ENCODE peak calls at places on chromosome 5, in nine cellular contexts. M is epithelial cell of esophagus, N is AG10803, L is K562, G is pancreas, I is colonic mucosa, Q is PC-3, Y is hepatocyte, B is fibroblast of lung. T is an unnamed sample.

GRCh38 chr5:176918613-176919012 is 19.5 kb upstream of the HK3 start:
- DNase-seq in M (no peak), N (no peak), L (no peak), G (no peak), I (no peak), Q (no peak), Y (no peak), B (no peak), T (no peak)

GRCh38 chr5:25345240-25345771 is 700.5 kb upstream of the CDH10 start:
- DNase-seq in M (no peak), N (no peak), L (no peak), G (no peak), I (no peak), Q (no peak), Y (no peak), B (no peak), T (no peak)

GRCh38 chr5:128498844-128499455 is 39.1 kb downstream of the FBN2 start:
- DNase-seq in M (peak), N (peak), L (peak), G (no peak), I (peak), Q (peak), Y (peak), B (peak), T (peak)

GRCh38 chr5:76209297-76209696 is 126.1 kb downstream of the SV2C start:
- DNase-seq in M (no peak), N (no peak), L (no peak), G (no peak), I (no peak), Q (peak), Y (no peak), B (no peak), T (no peak)

GRCh38 chr5:164353155-164353554 is 847.7 kb downstream of the MAT2B start:
- DNase-seq in M (no peak), N (no peak), L (no peak), G (no peak), I (no peak), Q (no peak), Y (no peak), B (peak), T (no peak)

GRCh38 chr5:144457160-144457559 is 286.5 kb downstream of the KCTD16 start:
- DNase-seq in M (no peak), N (no peak), L (no peak), G (no peak), I (no peak), Q (no peak), Y (no peak), B (no peak), T (no peak)

GRCh38 chr5:142327111-142327842 is 2.5 kb upstream of the SPRY4 start:
- DNase-seq in M (peak), N (peak), L (no peak), G (no peak), I (no peak), Q (peak), Y (no peak), B (peak), T (no peak)

GRCh38 chr5:60402161-60402785 is 297.7 kb downstream of the DEPDC1B start:
- DNase-seq in M (no peak), N (no peak), L (no peak), G (no peak), I (no peak), Q (no peak), Y (no peak), B (no peak), T (no peak)

GRCh38 chr5:53151713-53152458 is 42.3 kb upstream of the MOCS2 start:
- DNase-seq in M (peak), N (peak), L (no peak), G (no peak), I (no peak), Q (peak), Y (peak), B (peak), T (no peak)

GRCh38 chr5:65027149-65027548 is 258.4 kb downstream of the CWC27 start:
- DNase-seq in M (no peak), N (no peak), L (no peak), G (no peak), I (no peak), Q (no peak), Y (no peak), B (no peak), T (no peak)

DNA sequence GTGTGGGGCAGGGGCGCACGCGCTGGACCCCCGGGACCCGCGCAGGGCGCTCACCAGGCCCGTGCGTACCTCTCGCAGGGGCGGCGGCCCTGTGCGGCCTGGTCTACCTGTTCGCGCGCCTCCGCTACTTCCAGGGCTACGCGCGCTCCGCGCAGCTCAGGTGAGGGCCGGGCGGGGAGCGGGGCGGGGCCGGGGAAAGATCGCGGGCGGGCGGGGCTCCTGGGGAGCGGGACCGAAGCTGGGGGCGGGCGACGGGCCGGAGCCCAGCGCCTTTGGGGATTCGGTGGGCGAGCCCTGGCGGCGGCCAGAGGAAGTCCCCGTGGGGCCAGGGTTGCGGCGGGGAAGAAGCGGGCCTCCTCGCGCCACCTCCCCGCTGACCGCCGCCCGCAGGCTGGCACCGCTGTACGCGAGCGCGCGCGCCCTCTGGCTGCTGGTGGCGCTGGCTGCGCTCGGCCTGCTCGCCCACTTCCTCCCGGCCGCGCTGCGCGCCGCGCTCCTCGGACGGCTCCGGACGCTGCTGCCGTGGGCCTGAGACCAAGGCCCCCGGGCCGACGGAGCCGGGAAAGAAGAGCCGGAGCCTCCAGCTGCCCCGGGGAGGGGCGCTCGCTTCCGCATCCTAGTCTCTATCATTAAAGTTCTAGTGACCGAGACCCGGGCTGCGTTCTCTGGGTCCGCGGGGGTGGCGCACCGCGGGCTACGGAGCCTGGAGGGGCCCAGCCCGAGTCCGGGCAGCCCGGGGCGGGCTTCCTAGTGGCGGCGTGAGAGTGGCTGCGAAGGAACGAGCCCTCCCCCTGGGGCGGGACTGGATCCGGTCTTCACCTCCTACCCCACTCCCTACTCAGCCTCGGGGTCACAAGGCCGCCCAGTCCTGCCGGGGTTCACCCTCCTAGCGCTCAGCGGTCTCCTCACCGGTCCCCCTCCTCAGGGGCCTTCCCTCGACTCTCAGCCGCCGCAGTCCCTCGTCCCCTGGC is 2.4 kb downstream of the LTC4S start:
- DNase-seq in M (peak), N (peak), L (no peak), G (peak), I (peak), Q (peak), Y (peak), B (peak), T (no peak)
- H3K4me3 ChIP-seq in M (peak), N (peak), L (no peak), G (peak), I (peak), Q (peak), Y (peak), B (peak), T (peak)

GRCh38 chr5:108481355-108481931 is 99.5 kb upstream of the FBXL17 start:
- DNase-seq in M (peak), N (peak), L (peak), G (no peak), I (no peak), Q (peak), Y (peak), B (peak), T (peak)
- TF ChIP-seq CTCF in M (peak), N (peak), L (peak), G (no peak), I (no peak), Q (peak), Y (peak), B (peak), T (peak)

DNA sequence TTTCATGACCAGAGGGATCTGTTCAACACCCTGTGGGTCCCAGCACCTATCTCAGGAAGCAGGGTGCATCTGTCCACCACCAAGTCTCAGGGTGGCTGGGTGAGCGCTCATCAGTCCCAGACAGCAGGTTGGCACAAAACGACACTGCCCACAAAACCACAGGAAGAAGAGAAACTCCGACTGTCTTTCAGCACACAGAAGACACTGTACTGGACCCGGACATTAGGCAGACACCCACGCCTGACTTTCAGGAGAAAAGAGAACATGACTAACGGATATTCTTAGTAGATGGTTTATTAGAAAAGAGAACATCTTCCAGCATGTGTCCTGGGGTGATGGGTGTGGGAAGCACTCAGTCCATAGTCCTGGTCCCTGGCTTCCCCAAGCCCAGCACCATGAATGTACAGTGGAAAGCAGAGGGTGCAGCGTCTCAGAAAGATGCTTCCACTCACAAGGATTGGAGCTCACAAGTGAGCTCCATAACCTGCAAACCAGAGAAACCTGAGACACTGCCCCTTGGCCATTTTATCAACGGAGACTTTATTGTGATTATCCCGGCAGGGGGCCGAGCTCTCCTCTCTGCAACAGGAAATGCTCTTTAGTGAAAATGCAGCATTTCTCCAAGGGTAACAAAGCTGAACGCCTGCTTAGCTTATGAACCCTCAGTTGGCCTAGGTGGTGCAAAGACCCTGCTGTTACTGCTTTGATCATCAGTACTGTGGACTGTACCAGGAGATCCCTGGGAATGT is 35.8 kb upstream of the LCP2 start:
- DNase-seq in M (no peak), N (no peak), L (no peak), G (no peak), I (peak), Q (no peak), Y (no peak), B (no peak), T (no peak)
- H3K4me3 ChIP-seq in M (no peak), N (no peak), L (no peak), G (no peak), I (no peak), Q (no peak), Y (no peak), B (no peak), T (no peak)

GRCh38 chr5:123269436-123269835 is 153.8 kb downstream of the CEP120 start:
- DNase-seq in M (no peak), N (no peak), L (no peak), G (no peak), I (no peak), Q (no peak), Y (no peak), B (no peak), T (no peak)

GRCh38 chr5:123278284-123278683 is 144.9 kb downstream of the CEP120 start:
- DNase-seq in M (no peak), N (peak), L (no peak), G (no peak), I (no peak), Q (no peak), Y (no peak), B (no peak), T (no peak)

GRCh38 chr5:123269851-123270250 is 153.4 kb downstream of the CEP120 start:
- DNase-seq in M (no peak), N (no peak), L (no peak), G (no peak), I (no peak), Q (no peak), Y (no peak), B (no peak), T (no peak)

DNA sequence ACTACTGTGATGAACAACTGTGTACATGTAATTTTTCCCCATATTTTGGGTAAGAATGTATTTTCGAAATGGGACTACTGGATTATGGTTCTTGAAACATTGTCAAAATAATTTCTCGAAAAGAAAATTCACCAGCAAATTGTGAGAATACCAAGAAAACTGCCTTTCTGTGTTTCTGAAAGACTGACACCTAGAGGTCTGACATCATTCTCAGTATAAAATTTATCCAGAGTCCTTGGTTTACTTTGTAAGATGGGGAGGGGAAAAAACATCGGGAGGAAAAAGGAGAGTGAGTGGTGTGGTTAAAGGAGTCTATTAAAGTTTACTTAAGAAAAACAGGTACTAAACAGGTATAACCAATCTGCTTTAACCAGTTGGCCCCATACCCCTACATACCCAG is 149.2 kb downstream of the CEP120 start:
- DNase-seq in M (no peak), N (no peak), L (no peak), G (no peak), I (no peak), Q (peak), Y (no peak), B (no peak), T (no peak)
- TF ChIP-seq CTCF in M (peak), N (no peak), L (no peak), G (no peak), I (no peak), Q (peak), Y (peak), B (peak), T (peak)

DNA sequence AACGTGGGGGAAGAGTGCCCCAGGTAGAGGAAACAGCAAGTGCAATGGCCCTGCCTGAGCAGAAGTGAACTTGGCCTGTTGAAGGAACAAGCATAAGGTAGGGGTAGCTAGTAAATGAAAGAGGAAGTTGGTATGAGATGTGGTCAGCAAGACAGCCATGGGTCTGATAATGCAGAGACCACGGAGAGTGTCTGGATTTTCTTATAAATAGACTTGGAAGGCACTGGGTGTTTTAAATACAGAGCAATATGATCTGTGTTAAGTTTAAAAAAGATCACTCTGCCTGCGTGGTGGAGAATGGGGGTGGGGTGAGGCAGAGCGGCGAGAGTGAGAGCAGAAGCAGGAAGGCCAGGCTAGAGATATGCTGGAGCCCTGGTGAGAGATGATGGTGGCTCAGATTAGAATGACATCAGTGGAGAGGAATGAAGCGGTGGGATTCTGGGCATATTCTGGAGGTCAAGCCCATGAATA is 4.2 kb downstream of the ADAM19 start:
- DNase-seq in M (no peak), N (peak), L (no peak), G (no peak), I (no peak), Q (no peak), Y (peak), B (peak), T (no peak)
- H3K4me3 ChIP-seq in M (no peak), N (no peak), L (no peak), G (no peak), I (no peak), Q (no peak), Y (no peak), B (no peak), T (no peak)

DNA sequence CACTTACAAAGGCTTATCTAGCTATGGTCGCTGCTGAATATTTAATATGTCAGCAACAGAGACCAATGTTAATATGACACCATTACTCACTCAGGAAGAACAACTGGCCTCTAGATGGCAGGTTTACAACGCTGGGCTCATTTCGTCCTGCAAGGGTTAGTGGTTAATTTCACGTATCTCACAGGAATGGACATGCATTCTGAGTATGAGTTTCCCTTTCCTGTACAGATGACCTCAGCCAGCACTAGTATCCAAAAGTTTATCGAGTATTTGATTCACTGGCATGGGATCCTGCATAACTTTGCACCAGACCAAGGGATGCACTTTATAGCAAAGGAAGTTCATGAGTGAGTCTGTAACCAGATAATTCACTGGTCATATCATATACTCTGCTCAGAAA is 8.7 kb upstream of the TRPC7 start:
- DNase-seq in M (peak), N (no peak), L (no peak), G (no peak), I (no peak), Q (peak), Y (peak), B (no peak), T (peak)
- TF ChIP-seq CTCF in M (peak), N (no peak), L (peak), G (no peak), I (no peak), Q (peak), Y (peak), B (no peak), T (peak)

GRCh38 chr5:140355551-140355950 is 4.4 kb upstream of the SLC4A9 start:
- DNase-seq in M (no peak), N (no peak), L (no peak), G (no peak), I (no peak), Q (no peak), Y (no peak), B (no peak), T (no peak)

GRCh38 chr5:140360101-140360500 is at the start of gene SLC4A9:
- DNase-seq in M (no peak), N (no peak), L (no peak), G (no peak), I (no peak), Q (no peak), Y (no peak), B (no peak), T (no peak)

GRCh38 chr5:140358738-140359310 is 1.2 kb upstream of the SLC4A9 start:
- DNase-seq in M (peak), N (peak), L (no peak), G (no peak), I (no peak), Q (peak), Y (no peak), B (peak), T (no peak)

GRCh38 chr5:140356878-140357730 is 2.9 kb upstream of the SLC4A9 start:
- DNase-seq in M (no peak), N (no peak), L (no peak), G (no peak), I (no peak), Q (no peak), Y (no peak), B (no peak), T (no peak)

GRCh38 chr5:140357731-140358093 is 2.3 kb upstream of the SLC4A9 start:
- DNase-seq in M (peak), N (peak), L (peak), G (peak), I (peak), Q (peak), Y (peak), B (peak), T (peak)
- H3K4me3 ChIP-seq in M (no peak), N (peak), L (peak), G (peak), I (peak), Q (peak), Y (no peak), B (peak), T (no peak)

T was measured in LNCaP clone FGC.